ENCODE peak calls at places on chromosomes 13 and 19, in ten cellular contexts. I is neural progenitor cell; Q is stomach; F is body of pancreas; S is CD8-positive, alpha-beta T cell; G is HCT116; V is vagina; J is spleen; O is uterus; U is left lung. B is an unnamed sample.
A peak's percentile ranks its signal among the peaks of the same experiment; 100 is the strongest.

GRCh38 chr19:13002389-13002898 is 7.2 kb downstream of the NFIX start:
- DNase-seq in I (no peak), Q (peak; percentile 73), F (no peak), S (no peak), G (no peak), V (no peak), J (no peak), O (no peak), U (no peak), B (peak; percentile 87)

GRCh38 chr19:15913384-15913783 is 15.5 kb upstream of the CYP4F2 start:
- DNase-seq in I (no peak), Q (peak; percentile 13), F (no peak), S (no peak), G (no peak), V (peak; percentile 61), J (no peak), O (no peak), U (no peak), B (no peak)

GRCh38 chr19:23804676-23805075 is 46.0 kb upstream of the ZNF681 start:
- DNase-seq in I (no peak), Q (no peak), F (no peak), S (no peak), G (no peak), V (no peak), J (no peak), O (no peak), U (no peak), B (no peak)

GRCh38 chr13:30409911-30410704 is 12.2 kb upstream of the UBE2L5 start:
- DNase-seq in I (no peak), Q (no peak), F (peak; percentile 31), S (no peak), G (no peak), V (no peak), J (no peak), O (peak; percentile 72), U (no peak), B (no peak)

GRCh38 chr19:3007975-3008374 is 21.1 kb downstream of the TLE2 start:
- DNase-seq in I (no peak), Q (no peak), F (no peak), S (no peak), G (no peak), V (no peak), J (no peak), O (no peak), U (no peak), B (no peak)

GRCh38 chr13:91017031-91017668 is 330.3 kb upstream of the MIR17HG start:
- DNase-seq in I (peak; percentile 66), Q (peak; percentile 28), F (peak; percentile 51), S (no peak), G (peak; percentile 34), V (no peak), J (no peak), O (no peak), U (no peak), B (no peak)

GRCh38 chr19:4447327-4448146 is 10.1 kb downstream of the UBXN6 start:
- DNase-seq in I (no peak), Q (no peak), F (no peak), S (no peak), G (no peak), V (no peak), J (no peak), O (no peak), U (no peak), B (no peak)

GRCh38 chr19:53532362-53532761 is 5.6 kb upstream of the ZNF331 start:
- DNase-seq in I (no peak), Q (no peak), F (no peak), S (no peak), G (no peak), V (no peak), J (no peak), O (no peak), U (no peak), B (no peak)

GRCh38 chr19:18840288-18841260 is 8.8 kb downstream of the UPF1 start:
- DNase-seq in I (no peak), Q (no peak), F (no peak), S (no peak), G (no peak), V (no peak), J (no peak), O (no peak), U (no peak), B (no peak)

GRCh38 chr19:18842166-18842565 is 10.4 kb downstream of the UPF1 start:
- DNase-seq in I (no peak), Q (no peak), F (no peak), S (no peak), G (no peak), V (no peak), J (no peak), O (no peak), U (no peak), B (no peak)

GRCh38 chr19:18843960-18844359 is 12.2 kb downstream of the UPF1 start:
- DNase-seq in I (no peak), Q (no peak), F (no peak), S (no peak), G (no peak), V (no peak), J (no peak), O (no peak), U (no peak), B (no peak)

GRCh38 chr19:18841400-18841799 is 9.6 kb downstream of the UPF1 start:
- DNase-seq in I (no peak), Q (no peak), F (no peak), S (no peak), G (no peak), V (no peak), J (no peak), O (no peak), U (no peak), B (no peak)

DNA sequence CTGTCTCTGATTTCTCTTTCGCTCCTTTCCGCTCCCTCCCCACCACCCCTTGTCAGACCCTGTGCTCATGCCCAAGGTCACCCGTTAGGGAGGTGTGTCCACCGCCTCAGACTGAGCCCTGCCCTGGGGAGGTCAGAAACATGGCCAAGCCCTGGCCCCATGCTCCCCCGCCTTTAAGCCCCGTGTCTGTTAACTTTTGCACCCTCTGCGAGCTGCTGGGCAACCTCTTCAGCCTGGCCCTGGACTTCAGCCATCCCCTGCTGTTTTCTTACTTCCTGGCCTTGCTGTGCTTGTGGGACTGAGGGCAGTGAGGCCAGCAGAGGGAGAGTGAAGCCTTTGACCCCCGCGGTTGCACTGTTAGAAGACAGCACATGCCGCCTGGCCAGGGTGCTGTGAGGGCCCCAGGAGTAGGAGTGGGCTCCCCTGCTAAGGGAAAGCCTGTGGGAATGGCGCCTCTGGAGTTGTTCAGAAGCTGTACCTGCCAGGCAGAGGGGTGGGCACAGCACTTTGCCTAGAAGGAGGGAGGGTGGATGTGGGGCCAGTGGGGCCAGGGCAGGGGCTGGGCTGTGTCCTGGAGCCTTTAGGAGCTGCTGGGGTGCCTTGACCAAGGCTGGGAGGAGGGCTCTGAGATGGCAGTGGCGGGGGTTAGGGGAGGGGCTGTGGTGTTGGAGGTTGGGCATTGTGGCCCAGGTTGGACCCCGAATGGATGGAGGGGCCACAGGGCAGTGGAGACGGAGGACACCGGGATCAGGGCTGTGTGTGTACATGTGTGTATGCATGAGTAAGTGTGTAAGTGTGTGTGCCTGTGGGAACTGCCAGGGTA is 7.9 kb downstream of the UPF1 start:
- DNase-seq in I (no peak), Q (peak; percentile 61), F (peak; percentile 44), S (no peak), G (no peak), V (no peak), J (no peak), O (no peak), U (peak; percentile 54), B (no peak)
- H3K27ac ChIP-seq in I (no peak overlapping the region), Q (no peak overlapping the region), F (peak overlapping the region; percentile 22), S (no peak overlapping the region), G (no peak overlapping the region), V (no peak overlapping the region), J (no peak overlapping the region), O (no peak overlapping the region), U (no peak overlapping the region), B (no peak overlapping the region)

GRCh38 chr13:109281823-109282239 is 504.6 kb downstream of the IRS2 start:
- DNase-seq in I (no peak), Q (no peak), F (no peak), S (no peak), G (no peak), V (no peak), J (no peak), O (no peak), U (peak; percentile 73), B (no peak)
- H3K4me3 ChIP-seq in I (no peak overlapping the region), Q (no peak overlapping the region), F (no peak overlapping the region), S (no peak overlapping the region), G (no peak overlapping the region), V (no peak overlapping the region), J (no peak overlapping the region), O (no peak overlapping the region), U (no peak overlapping the region), B (no peak overlapping the region)

GRCh38 chr19:8473652-8474476 is 28.6 kb downstream of the PRAM1 start:
- DNase-seq in I (no peak), Q (no peak), F (no peak), S (no peak), G (no peak), V (no peak), J (no peak), O (no peak), U (no peak), B (no peak)

GRCh38 chr19:8476524-8476923 is 25.9 kb downstream of the PRAM1 start:
- DNase-seq in I (no peak), Q (no peak), F (no peak), S (no peak), G (no peak), V (no peak), J (no peak), O (no peak), U (no peak), B (no peak)

GRCh38 chr19:8477889-8478288 is 24.6 kb downstream of the PRAM1 start:
- DNase-seq in I (no peak), Q (no peak), F (no peak), S (no peak), G (no peak), V (no peak), J (no peak), O (no peak), U (no peak), B (no peak)

GRCh38 chr19:8478605-8479004 is 23.8 kb downstream of the PRAM1 start:
- DNase-seq in I (no peak), Q (no peak), F (no peak), S (no peak), G (no peak), V (no peak), J (no peak), O (no peak), U (no peak), B (no peak)

DNA sequence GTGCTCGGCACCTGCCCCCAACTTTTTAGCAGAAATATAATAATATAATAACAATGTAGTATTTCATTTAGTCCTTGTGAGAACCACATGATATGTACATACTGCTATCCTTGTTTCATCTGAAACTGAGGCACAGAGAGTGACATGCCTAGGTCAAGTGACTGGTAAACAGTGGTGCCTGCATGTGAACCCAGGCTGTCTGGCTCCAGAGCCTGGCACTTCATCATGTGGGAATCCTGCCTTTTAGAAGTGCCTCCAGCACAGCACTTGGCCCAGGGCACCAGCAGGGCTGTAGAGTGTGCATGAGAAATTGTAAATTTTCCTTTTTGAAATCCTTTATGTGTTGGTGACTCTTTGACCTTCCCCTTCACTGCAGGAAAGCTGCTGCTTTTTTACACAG is 27.4 kb downstream of the PRAM1 start:
- DNase-seq in I (no peak), Q (no peak), F (no peak), S (no peak), G (no peak), V (no peak), J (no peak), O (no peak), U (no peak), B (no peak)
- H3K4me1 ChIP-seq in I (no peaks in the 10 kb centered on the region), Q (peaks cover 30% of the 10 kb centered on the region), F (peaks cover 24% of the 10 kb centered on the region), S (peaks cover 21% of the 10 kb centered on the region), G (no peaks in the 10 kb centered on the region), V (peaks cover 19% of the 10 kb centered on the region), J (peaks cover 61% of the 10 kb centered on the region), O (no peaks in the 10 kb centered on the region), U (peaks cover 53% of the 10 kb centered on the region), B (no peaks in the 10 kb centered on the region)

GRCh38 chr19:35511337-35511736 is 2.1 kb downstream of the DMKN start:
- DNase-seq in I (no peak), Q (no peak), F (no peak), S (no peak), G (no peak), V (no peak), J (no peak), O (no peak), U (no peak), B (no peak)

GRCh38 chr19:35509018-35509652 is 4.3 kb downstream of the DMKN start:
- DNase-seq in I (peak; percentile 62), Q (peak; percentile 71), F (peak; percentile 87), S (peak; percentile 18), G (peak; percentile 59), V (no peak), J (peak; percentile 80), O (no peak), U (peak; percentile 90), B (no peak)

GRCh38 chr19:35508129-35508528 is 5.3 kb downstream of the DMKN start:
- DNase-seq in I (no peak), Q (no peak), F (no peak), S (no peak), G (no peak), V (no peak), J (no peak), O (no peak), U (no peak), B (no peak)

GRCh38 chr19:35510626-35510964 is 2.9 kb downstream of the DMKN start:
- DNase-seq in I (no peak), Q (no peak), F (no peak), S (no peak), G (no peak), V (no peak), J (no peak), O (no peak), U (no peak), B (no peak)

DNA sequence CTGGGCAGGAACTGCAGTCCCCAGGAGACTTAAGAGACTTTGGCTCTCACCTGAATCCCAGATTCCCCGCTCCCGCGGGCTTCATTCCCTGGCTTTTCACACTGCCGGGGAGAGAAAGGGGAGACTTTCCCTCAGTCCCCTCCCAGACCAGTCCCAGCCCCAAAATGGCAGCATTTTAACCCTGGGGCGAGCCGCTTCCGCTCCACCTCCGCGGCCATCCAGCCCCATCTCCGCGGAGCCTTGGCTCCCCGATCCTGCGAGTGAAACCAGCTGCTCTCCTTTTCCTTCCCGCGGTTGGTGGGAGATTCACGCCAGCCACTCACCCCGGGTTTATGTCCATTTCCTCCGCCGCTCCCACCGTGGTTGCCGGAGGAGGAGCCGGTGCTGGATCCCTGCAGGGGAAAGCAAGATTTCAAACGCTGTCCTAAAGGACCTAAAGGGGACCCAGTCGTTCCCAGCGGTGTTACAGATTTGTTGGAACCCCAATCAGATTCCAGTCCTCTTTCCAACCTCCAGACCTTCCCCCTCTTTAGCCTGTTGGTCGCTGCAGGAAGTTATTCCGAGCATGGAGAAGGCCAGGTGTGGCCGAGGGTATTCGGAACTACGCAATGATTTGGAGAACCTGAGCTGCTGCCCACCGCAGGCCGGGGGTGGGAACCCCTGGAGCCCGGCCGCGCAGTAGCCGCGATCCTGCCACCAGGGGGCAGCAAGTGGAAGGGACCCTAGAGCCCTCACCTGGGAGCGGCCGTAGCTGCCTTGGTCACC is 3.4 kb downstream of the DMKN start:
- DNase-seq in I (peak; percentile 93), Q (peak; percentile 90), F (peak; percentile 90), S (peak; percentile 67), G (peak; percentile 82), V (no peak), J (peak; percentile 93), O (peak; percentile 74), U (peak; percentile 96), B (peak; percentile 88)
- H3K27ac ChIP-seq in I (peak overlapping the region; percentile 34), Q (peak overlapping the region; percentile 76), F (peak overlapping the region; percentile 89), S (no peak overlapping the region), G (peak overlapping the region; percentile 94), V (peak overlapping the region; percentile 72), J (no peak overlapping the region), O (peak overlapping the region; percentile 34), U (peak overlapping the region; percentile 63), B (peak overlapping the region; percentile 46)